ENCODE peak calls at places on chromosomes 5 and 9, in seven cellular contexts. T is ovary; U is spleen; A is CD8-positive, alpha-beta T cell; D is Peyer's patch; N is IMR-90; H is foreskin fibroblast. M is an unnamed sample.

GRCh38 chr5:115501457-115501856 is 43.1 kb downstream of the FEM1C start:
- DNase-seq in U (no peak), T (no peak), N (no peak), A (no peak), H (no peak), D (no peak), M (no peak)

GRCh38 chr5:141845371-141845821 is 32.8 kb downstream of the PCDH1 start:
- DNase-seq in A (peak), N (no peak), D (no peak), T (no peak), U (no peak), H (no peak), M (no peak)

GRCh38 chr5:139985290-139985689 is 57.8 kb downstream of the NRG2 start:
- DNase-seq in N (no peak), A (no peak), D (no peak), T (no peak), H (no peak), U (no peak), M (no peak)

GRCh38 chr5:61319388-61320146 is 12.5 kb upstream of the ZSWIM6 start:
- DNase-seq in N (no peak), U (no peak), A (no peak), D (peak), T (no peak), H (no peak), M (no peak)

GRCh38 chr5:41524174-41524573 is 13.8 kb upstream of the PLCXD3 start:
- DNase-seq in D (no peak), N (no peak), T (no peak), H (no peak), U (no peak), A (no peak), M (no peak)

GRCh38 chr5:41856644-41857491 is 13.4 kb downstream of the OXCT1 start:
- DNase-seq in T (no peak), A (peak), D (peak), N (peak), H (peak), U (no peak), M (peak)

GRCh38 chr5:66989286-66989685 is 207.3 kb downstream of the CD180 start:
- DNase-seq in D (no peak), N (peak), H (no peak), T (no peak), U (no peak), A (no peak), M (peak)

GRCh38 chr5:956941-957729 is 51.5 kb upstream of the NKD2 start:
- DNase-seq in A (peak), D (no peak), N (peak), T (peak), U (no peak), H (peak), M (peak)

GRCh38 chr9:98230789-98231188 is 24.7 kb downstream of the TBC1D2 start:
- DNase-seq in N (no peak), T (no peak), A (no peak), D (no peak), U (no peak), H (no peak), M (no peak)

GRCh38 chr5:569358-569867 is 42.7 kb upstream of the CEP72 start:
- DNase-seq in D (peak), A (no peak), T (no peak), N (no peak), U (no peak), H (no peak), M (no peak)

GRCh38 chr5:172725785-172726184 is 45.2 kb downstream of the DUSP1 start:
- DNase-seq in T (no peak), A (no peak), N (no peak), D (no peak), U (peak), H (no peak), M (no peak)

GRCh38 chr5:173204185-173204979 is 30.6 kb downstream of the NKX2-5 start:
- DNase-seq in A (no peak), H (peak), U (no peak), T (no peak), D (no peak), N (peak), M (peak)

GRCh38 chr5:170333161-170333909 is 35.8 kb upstream of the LCP2 start:
- DNase-seq in H (no peak), T (no peak), U (peak), N (no peak), A (peak), D (peak), M (peak)

GRCh38 chr9:128411373-128412119 is 9.1 kb upstream of the CERCAM start:
- DNase-seq in N (no peak), D (no peak), U (no peak), T (no peak), A (no peak), H (peak), M (no peak)

GRCh38 chr9:13035822-13036221 is 243.7 kb downstream of the MPDZ start:
- DNase-seq in D (no peak), A (no peak), H (no peak), N (no peak), T (no peak), U (no peak), M (no peak)

GRCh38 chr5:79932510-79933504 is 58.3 kb downstream of the MTX3 start:
- DNase-seq in A (peak), D (no peak), H (peak), T (no peak), U (peak), N (no peak), M (no peak)

GRCh38 chr9:88953401-88954029 is 37.8 kb upstream of the S1PR3 start:
- DNase-seq in U (no peak), N (peak), A (no peak), H (peak), D (no peak), T (no peak), M (peak)

GRCh38 chr5:54807421-54807820 is 178.0 kb downstream of the ESM1 start:
- DNase-seq in N (peak), A (no peak), U (no peak), T (no peak), H (peak), D (no peak), M (peak)

GRCh38 chr9:6584881-6585597 is 60.5 kb downstream of the GLDC start:
- DNase-seq in A (no peak), D (no peak), U (no peak), T (no peak), H (peak), N (peak), M (peak)

GRCh38 chr5:106873558-106873957 is 797.2 kb downstream of the EFNA5 start:
- DNase-seq in N (no peak), H (no peak), A (no peak), U (no peak), D (no peak), T (no peak), M (no peak)

GRCh38 chr5:116479776-116480675 is 94.6 kb downstream of the SEMA6A start:
- DNase-seq in D (no peak), U (no peak), T (no peak), A (no peak), N (no peak), H (peak), M (peak)

GRCh38 chr5:75509956-75510355 is 1.5 kb downstream of the CERT1 start:
- DNase-seq in T (no peak), A (no peak), D (no peak), U (no peak), H (peak), N (peak), M (peak)

GRCh38 chr5:17019324-17019723 is 83.2 kb upstream of the MYO10 start:
- DNase-seq in H (peak), A (no peak), U (no peak), N (peak), T (no peak), D (no peak), M (no peak)

GRCh38 chr5:140718266-140718592 is 18.0 kb downstream of the ZMAT2 start:
- DNase-seq in U (no peak), T (no peak), A (no peak), D (no peak), N (no peak), H (no peak), M (no peak)

GRCh38 chr5:60415443-60415842 is 284.5 kb downstream of the DEPDC1B start:
- DNase-seq in N (no peak), A (no peak), H (no peak), U (no peak), D (no peak), T (no peak), M (no peak)

GRCh38 chr9:74940600-74940999 is 12.1 kb downstream of the C9orf40 start:
- DNase-seq in U (no peak), D (no peak), H (peak), N (peak), A (no peak), T (no peak), M (no peak)

GRCh38 chr5:96997265-96997859 is 61.5 kb downstream of the LNPEP start:
- DNase-seq in N (peak), A (peak), U (no peak), T (no peak), H (peak), D (no peak), M (peak)

GRCh38 chr5:35899805-35900204 is 38.6 kb downstream of the CAPSL start:
- DNase-seq in N (no peak), A (no peak), T (no peak), D (no peak), H (no peak), U (no peak), M (no peak)

GRCh38 chr9:86287013-86287412 is 4.7 kb upstream of the ISCA1 start:
- DNase-seq in U (no peak), A (no peak), T (no peak), H (peak), D (no peak), N (peak), M (peak)

GRCh38 chr9:97747201-97747965 is 50.2 kb upstream of the XPA start:
- DNase-seq in D (no peak), A (no peak), N (no peak), H (no peak), T (no peak), U (no peak), M (no peak)

GRCh38 chr5:113294341-113295110 is 140.3 kb downstream of the TSSK1B start:
- DNase-seq in A (peak), U (peak), D (peak), N (peak), H (peak), T (peak), M (peak)

GRCh38 chr5:4815002-4815401 is 325.1 kb upstream of the ADAMTS16 start:
- DNase-seq in A (no peak), T (no peak), H (no peak), U (no peak), D (no peak), N (no peak), M (no peak)

GRCh38 chr5:4533457-4534105 is 606.5 kb upstream of the ADAMTS16 start:
- DNase-seq in N (no peak), T (no peak), A (no peak), U (no peak), H (no peak), D (no peak), M (no peak)

GRCh38 chr5:135551593-135552447 is 16.1 kb upstream of the NEUROG1 start:
- DNase-seq in A (peak), T (peak), U (no peak), N (peak), D (peak), H (peak), M (peak)

GRCh38 chr5:174140452-174140851 is 94.9 kb downstream of the NSG2 start:
- DNase-seq in D (no peak), T (no peak), U (no peak), N (no peak), A (no peak), H (no peak), M (no peak)

GRCh38 chr9:76458903-76459690 is at the start of gene GCNT1:
- DNase-seq in N (peak), D (peak), H (peak), A (peak), T (peak), U (peak), M (peak)

GRCh38 chr9:76459691-76460635 is 981 bp downstream of the GCNT1 start:
- DNase-seq in U (peak), A (no peak), N (peak), T (no peak), H (peak), D (no peak), M (peak)

GRCh38 chr9:76452839-76453238 is 6.1 kb upstream of the GCNT1 start:
- DNase-seq in H (peak), D (no peak), U (no peak), T (no peak), N (no peak), A (no peak), M (no peak)

GRCh38 chr9:76453785-76454184 is 5.2 kb upstream of the GCNT1 start:
- DNase-seq in U (no peak), A (no peak), T (no peak), N (peak), H (peak), D (no peak), M (peak)

GRCh38 chr9:76456202-76456926 is 2.6 kb upstream of the GCNT1 start:
- DNase-seq in U (peak), T (no peak), H (peak), A (peak), N (peak), D (peak), M (peak)
- H3K4me3 ChIP-seq in U (no peak), T (no peak), H (no peak), A (no peak), N (no peak), D (no peak), M (no peak)

GRCh38 chr9:14515049-14515448 is 178.2 kb downstream of the ZDHHC21 start:
- DNase-seq in A (no peak), T (no peak), D (no peak), U (no peak), N (no peak), H (no peak), M (no peak)

GRCh38 chr9:14511452-14511851 is 181.8 kb downstream of the ZDHHC21 start:
- DNase-seq in D (no peak), H (peak), U (no peak), N (no peak), T (no peak), A (no peak), M (no peak)

GRCh38 chr9:14512942-14513341 is 180.3 kb downstream of the ZDHHC21 start:
- DNase-seq in H (no peak), D (no peak), T (no peak), N (no peak), A (no peak), U (no peak), M (no peak)

GRCh38 chr9:14517154-14517906 is 175.9 kb downstream of the ZDHHC21 start:
- DNase-seq in U (no peak), A (no peak), H (no peak), D (no peak), N (no peak), T (no peak), M (no peak)

GRCh38 chr9:14515564-14516198 is 177.6 kb downstream of the ZDHHC21 start:
- DNase-seq in A (no peak), D (no peak), U (no peak), T (no peak), H (no peak), N (no peak), M (peak)
- TF ChIP-seq CTCF in A (no peak), D (no peak), U (no peak), T (no peak), H (no peak), N (no peak), M (no peak)

GRCh38 chr9:37010180-37010579 is 23.9 kb downstream of the PAX5 start:
- DNase-seq in H (no peak), U (peak), N (no peak), T (no peak), A (no peak), D (no peak), M (no peak)
- H3K4me3 ChIP-seq in H (no peak), U (no peak), N (no peak), T (no peak), A (no peak), D (no peak), M (no peak)

DNA sequence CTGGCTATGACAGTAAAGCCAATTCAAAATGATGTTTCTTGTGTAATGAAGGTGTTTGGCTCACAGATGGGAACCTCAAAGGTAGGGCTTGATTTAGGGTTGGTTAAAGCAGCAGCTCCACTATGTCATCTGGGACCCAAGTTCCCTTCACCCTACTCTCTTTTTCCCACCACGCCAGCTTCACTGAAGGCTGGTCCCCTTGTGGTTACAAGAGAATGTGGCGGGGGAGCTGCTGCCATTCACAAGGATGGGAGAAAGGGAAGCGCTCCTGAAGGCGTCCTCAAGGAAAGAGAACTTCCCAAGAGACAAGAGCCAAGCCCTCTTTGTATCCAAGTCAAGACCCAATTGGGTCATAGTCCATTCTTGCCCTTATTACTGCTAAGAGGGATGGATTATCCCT is 72.7 kb downstream of the NTRK2 start:
- DNase-seq in N (no peak), U (no peak), A (no peak), H (no peak), D (no peak), T (no peak), M (no peak)
- TF ChIP-seq CTCF in N (no peak), U (no peak), A (no peak), H (no peak), D (no peak), T (no peak), M (no peak)

GRCh38 chr9:73157811-73158210 is 6.1 kb downstream of the ANXA1 start:
- DNase-seq in T (no peak), H (no peak), D (no peak), N (no peak), A (no peak), U (no peak), M (no peak)
- H3K4me3 ChIP-seq in T (no peak), H (no peak), D (no peak), N (no peak), A (no peak), U (no peak), M (no peak)

DNA sequence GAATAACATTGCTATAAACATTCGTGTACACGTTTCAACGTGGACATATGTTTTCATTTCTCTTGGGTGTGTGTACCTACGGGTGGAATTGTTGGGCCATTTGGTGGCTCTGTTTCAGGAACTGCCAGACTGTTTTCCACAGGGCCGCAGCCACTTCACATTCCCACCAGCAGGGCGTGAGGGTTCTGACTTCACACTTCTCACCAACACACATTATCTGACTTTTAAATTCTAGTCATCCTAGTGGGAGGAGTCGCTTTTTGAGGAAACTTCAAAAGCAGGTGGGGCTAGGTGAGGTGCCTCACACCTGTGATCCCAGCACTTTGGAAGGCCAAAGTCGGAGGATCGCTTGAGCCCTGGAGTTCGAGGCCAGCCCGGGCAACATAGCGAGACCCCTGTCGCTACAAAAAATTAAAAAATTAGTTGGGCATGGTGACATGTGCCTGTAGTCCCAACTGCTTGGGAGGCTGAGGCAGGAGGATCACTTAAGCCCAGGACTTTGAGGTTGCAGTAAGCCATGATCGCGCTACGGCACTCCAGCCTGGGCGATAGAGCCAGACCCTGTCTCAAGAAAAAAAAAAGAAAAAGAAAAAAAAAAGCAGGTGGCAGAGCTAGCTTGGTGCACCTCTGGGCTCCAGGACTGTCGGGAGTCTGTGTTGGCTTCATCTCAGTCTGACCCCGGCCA is 28.5 kb downstream of the TSPAN17 start:
- DNase-seq in H (peak), U (no peak), D (no peak), T (no peak), A (no peak), N (no peak), M (no peak)
- TF ChIP-seq CTCF in H (peak), U (no peak), D (peak), T (no peak), A (no peak), N (peak), M (peak)

GRCh38 chr9:132239999-132240859 is 78.4 kb downstream of the NTNG2 start:
- DNase-seq in U (peak), N (no peak), A (no peak), T (peak), H (no peak), D (no peak), M (no peak)

GRCh38 chr9:132238026-132238972 is 76.4 kb downstream of the NTNG2 start:
- DNase-seq in N (no peak), U (no peak), T (no peak), D (no peak), H (no peak), A (no peak), M (no peak)

GRCh38 chr9:132238992-132239391 is 77.1 kb downstream of the NTNG2 start:
- DNase-seq in T (no peak), N (no peak), U (peak), A (no peak), D (no peak), H (no peak), M (no peak)

GRCh38 chr9:132240860-132241482 is 79.1 kb downstream of the NTNG2 start:
- DNase-seq in T (peak), U (peak), N (peak), D (peak), A (peak), H (peak), M (peak)

DNA sequence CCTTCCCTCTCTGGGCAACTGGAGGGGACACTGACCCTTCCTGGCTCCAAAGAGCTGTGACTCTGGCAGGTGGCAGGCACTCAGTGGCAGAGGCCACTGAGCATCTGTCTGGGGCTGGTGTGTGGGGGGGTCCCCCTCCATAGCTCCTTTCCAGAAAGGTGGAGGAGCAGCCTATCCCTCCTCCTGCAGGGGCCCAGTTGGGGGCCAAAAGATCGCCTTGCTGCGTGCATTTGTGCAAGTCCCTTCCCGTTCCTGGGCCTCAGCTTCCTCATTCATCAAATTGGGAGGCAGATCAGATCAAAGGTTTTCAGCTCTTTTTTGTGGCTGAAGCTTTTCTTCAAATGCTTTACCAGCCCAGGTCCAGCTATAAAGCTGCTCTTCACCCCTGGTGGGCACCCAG is 77.7 kb downstream of the NTNG2 start:
- DNase-seq in D (no peak), U (no peak), H (no peak), A (no peak), N (no peak), T (no peak), M (no peak)
- H3K4me3 ChIP-seq in D (no peak), U (no peak), H (no peak), A (no peak), N (no peak), T (no peak), M (no peak)

GRCh38 chr5:158756873-158757272 is 342.8 kb downstream of the EBF1 start:
- DNase-seq in A (no peak), N (no peak), U (no peak), H (no peak), T (no peak), D (no peak), M (no peak)
- TF ChIP-seq CTCF in A (no peak), N (no peak), U (no peak), H (no peak), T (no peak), D (no peak), M (no peak)

GRCh38 chr9:105242557-105242956 is 1.9 kb upstream of the SLC44A1 start:
- DNase-seq in N (no peak), H (peak), U (no peak), A (no peak), D (no peak), T (no peak), M (no peak)
- H3K4me3 ChIP-seq in N (peak), H (peak), U (no peak), A (no peak), D (no peak), T (peak), M (no peak)